ENCODE peak calls at places on chromosomes 16 and 17, in five cellular contexts. Y is iris pigment epithelial cell, A is EH, K is RKO, T is NCI-H69. R is an unnamed sample.

GRCh38 chr17:45906927-45907622 is 12.7 kb downstream of the MAPT start:
- DNase-seq in Y (no peak), A (no peak), K (no peak), T (peak; percentile 42), R (no peak)

GRCh38 chr16:73483934-73484712 is 436.2 kb upstream of the ZFHX3 start:
- DNase-seq in Y (no peak), A (peak; percentile 1), K (peak; percentile 2), T (peak; percentile 69), R (no peak)

GRCh38 chr17:76682306-76682705 is 28.5 kb downstream of the MXRA7 start:
- DNase-seq in Y (peak; percentile 75), A (peak; percentile 74), K (no peak), T (no peak), R (no peak)

GRCh38 chr17:17738901-17739300 is 57.6 kb downstream of the RAI1 start:
- DNase-seq in Y (no peak), A (no peak), K (no peak), T (no peak), R (no peak)

GRCh38 chr17:69597898-69598692 is 183.6 kb downstream of the MAP2K6 start:
- DNase-seq in Y (peak; percentile 95), A (peak; percentile 65), K (no peak), T (no peak), R (no peak)

GRCh38 chr16:86919073-86919472 is 340.7 kb downstream of the FOXL1 start:
- DNase-seq in Y (no peak), A (no peak), K (no peak), T (no peak), R (no peak)

GRCh38 chr16:16004314-16004749 is 54.9 kb downstream of the ABCC1 start:
- DNase-seq in Y (peak; percentile 90), A (peak; percentile 93), K (no peak), T (no peak), R (peak; percentile 45)

GRCh38 chr16:57358527-57359095 is at the start of gene CCL22:
- DNase-seq in Y (no peak), A (no peak), K (no peak), T (no peak), R (no peak)

GRCh38 chr17:14143678-14144077 is 74.4 kb downstream of the COX10 start:
- DNase-seq in Y (peak; percentile 21), A (no peak), K (no peak), T (peak; percentile 75), R (peak; percentile 16)

R was measured in ACHN.